ENCODE peak calls at places on chromosomes 13 and 19, in seven cellular contexts. One of them, this sample, is unnamed. For H3K36me3, the result is how much of the 10 kb centered on the place peaks cover.

GRCh38 chr13:29886446-29886845 is 36.0 kb upstream of the UBL3 start:
- DNase-seq in hepatocyte: no peak
- DNase-seq in endodermal cell: no peak
- DNase-seq in endothelial cell of umbilical vein: no peak
- DNase-seq in ascending aorta: no peak
- DNase-seq in adrenal gland: no peak
- DNase-seq in Panc1: no peak
- DNase-seq in this sample: no peak

GRCh38 chr19:1406818-1407661 is at the start of gene DAZAP1:
- DNase-seq in hepatocyte: peak
- DNase-seq in endodermal cell: peak
- DNase-seq in endothelial cell of umbilical vein: peak
- DNase-seq in ascending aorta: peak
- DNase-seq in adrenal gland: peak
- DNase-seq in Panc1: peak
- DNase-seq in this sample: peak

GRCh38 chr19:52991021-52991420 is 22.7 kb upstream of the ERVV-1 start:
- DNase-seq in hepatocyte: no peak
- DNase-seq in endodermal cell: no peak
- DNase-seq in endothelial cell of umbilical vein: no peak
- DNase-seq in ascending aorta: no peak
- DNase-seq in adrenal gland: no peak
- DNase-seq in Panc1: peak
- DNase-seq in this sample: no peak

GRCh38 chr13:106352850-106353249 is 182.6 kb downstream of the EFNB2 start:
- DNase-seq in hepatocyte: no peak
- DNase-seq in endodermal cell: no peak
- DNase-seq in endothelial cell of umbilical vein: no peak
- DNase-seq in ascending aorta: no peak
- DNase-seq in adrenal gland: no peak
- DNase-seq in Panc1: no peak
- DNase-seq in this sample: no peak

GRCh38 chr13:113489549-113490495 is 689 bp downstream of the DCUN1D2 start:
- DNase-seq in hepatocyte: peak
- DNase-seq in endodermal cell: peak
- DNase-seq in endothelial cell of umbilical vein: peak
- DNase-seq in ascending aorta: no peak
- DNase-seq in adrenal gland: no peak
- DNase-seq in Panc1: no peak
- DNase-seq in this sample: no peak

GRCh38 chr19:8585894-8586750 is 8.9 kb upstream of the MYO1F start:
- DNase-seq in hepatocyte: peak
- DNase-seq in endodermal cell: peak
- DNase-seq in endothelial cell of umbilical vein: no peak
- DNase-seq in ascending aorta: no peak
- DNase-seq in adrenal gland: no peak
- DNase-seq in Panc1: no peak
- DNase-seq in this sample: no peak

GRCh38 chr19:14542721-14543328 is 13.4 kb downstream of the TECR start:
- DNase-seq in hepatocyte: peak
- DNase-seq in endodermal cell: no peak
- DNase-seq in endothelial cell of umbilical vein: peak
- DNase-seq in ascending aorta: no peak
- DNase-seq in adrenal gland: no peak
- DNase-seq in Panc1: no peak
- DNase-seq in this sample: no peak

GRCh38 chr19:48006762-48007161 is 12.3 kb downstream of the ELSPBP1 start:
- DNase-seq in hepatocyte: no peak
- DNase-seq in endodermal cell: peak
- DNase-seq in endothelial cell of umbilical vein: no peak
- DNase-seq in ascending aorta: no peak
- DNase-seq in adrenal gland: no peak
- DNase-seq in Panc1: no peak
- DNase-seq in this sample: no peak

GRCh38 chr19:8243146-8243545 is 34.0 kb downstream of the CERS4 start:
- DNase-seq in hepatocyte: no peak
- DNase-seq in endodermal cell: no peak
- DNase-seq in endothelial cell of umbilical vein: no peak
- DNase-seq in ascending aorta: no peak
- DNase-seq in adrenal gland: no peak
- DNase-seq in Panc1: no peak
- DNase-seq in this sample: no peak

GRCh38 chr19:43300876-43301765 is 31.8 kb upstream of the PSG9 start:
- DNase-seq in hepatocyte: no peak
- DNase-seq in endodermal cell: no peak
- DNase-seq in endothelial cell of umbilical vein: no peak
- DNase-seq in ascending aorta: no peak
- DNase-seq in adrenal gland: no peak
- DNase-seq in Panc1: no peak
- DNase-seq in this sample: no peak

GRCh38 chr13:112782433-112783010 is 92.7 kb downstream of the ATP11A start:
- DNase-seq in hepatocyte: no peak
- DNase-seq in endodermal cell: no peak
- DNase-seq in endothelial cell of umbilical vein: no peak
- DNase-seq in ascending aorta: no peak
- DNase-seq in adrenal gland: peak
- DNase-seq in Panc1: no peak
- DNase-seq in this sample: no peak

GRCh38 chr19:41321600-41322270 is 11.8 kb downstream of the CCDC97 start:
- DNase-seq in hepatocyte: peak
- DNase-seq in endodermal cell: peak
- DNase-seq in endothelial cell of umbilical vein: peak
- DNase-seq in ascending aorta: no peak
- DNase-seq in adrenal gland: no peak
- DNase-seq in Panc1: no peak
- DNase-seq in this sample: no peak

GRCh38 chr13:94154362-94154761 is 325.1 kb downstream of the DCT start:
- DNase-seq in hepatocyte: no peak
- DNase-seq in endodermal cell: peak
- DNase-seq in endothelial cell of umbilical vein: no peak
- DNase-seq in ascending aorta: peak
- DNase-seq in adrenal gland: peak
- DNase-seq in Panc1: no peak
- DNase-seq in this sample: no peak

GRCh38 chr13:109362606-109363005 is 423.8 kb downstream of the IRS2 start:
- DNase-seq in hepatocyte: no peak
- DNase-seq in endodermal cell: no peak
- DNase-seq in endothelial cell of umbilical vein: no peak
- DNase-seq in ascending aorta: no peak
- DNase-seq in adrenal gland: no peak
- DNase-seq in Panc1: no peak
- DNase-seq in this sample: no peak

GRCh38 chr13:42600943-42601342 is 27.0 kb downstream of the TNFSF11 start:
- DNase-seq in hepatocyte: no peak
- DNase-seq in endodermal cell: no peak
- DNase-seq in endothelial cell of umbilical vein: no peak
- DNase-seq in ascending aorta: no peak
- DNase-seq in adrenal gland: no peak
- DNase-seq in Panc1: no peak
- DNase-seq in this sample: no peak

GRCh38 chr13:31168166-31168565 is 6.5 kb upstream of the HSPH1 start:
- DNase-seq in hepatocyte: no peak
- DNase-seq in endodermal cell: no peak
- DNase-seq in endothelial cell of umbilical vein: no peak
- DNase-seq in ascending aorta: no peak
- DNase-seq in adrenal gland: no peak
- DNase-seq in Panc1: no peak
- DNase-seq in this sample: no peak

GRCh38 chr19:30449673-30450072 is 77.5 kb downstream of the ZNF536 start:
- DNase-seq in hepatocyte: no peak
- DNase-seq in endodermal cell: no peak
- DNase-seq in endothelial cell of umbilical vein: no peak
- DNase-seq in ascending aorta: no peak
- DNase-seq in adrenal gland: no peak
- DNase-seq in Panc1: no peak
- DNase-seq in this sample: no peak

GRCh38 chr13:36436811-36437210 is 4.5 kb downstream of the CCNA1 start:
- DNase-seq in hepatocyte: no peak
- DNase-seq in endodermal cell: no peak
- DNase-seq in endothelial cell of umbilical vein: no peak
- DNase-seq in ascending aorta: no peak
- DNase-seq in adrenal gland: no peak
- DNase-seq in Panc1: no peak
- DNase-seq in this sample: no peak

GRCh38 chr13:38804536-38804935 is 117.7 kb downstream of the FREM2 start:
- DNase-seq in hepatocyte: no peak
- DNase-seq in endodermal cell: no peak
- DNase-seq in endothelial cell of umbilical vein: no peak
- DNase-seq in ascending aorta: no peak
- DNase-seq in adrenal gland: no peak
- DNase-seq in Panc1: no peak
- DNase-seq in this sample: peak

GRCh38 chr19:1999856-2000515 is 15.5 kb downstream of the BTBD2 start:
- DNase-seq in hepatocyte: peak
- DNase-seq in endodermal cell: no peak
- DNase-seq in endothelial cell of umbilical vein: no peak
- DNase-seq in ascending aorta: no peak
- DNase-seq in adrenal gland: no peak
- DNase-seq in Panc1: no peak
- DNase-seq in this sample: no peak

GRCh38 chr13:93180376-93180966 is 46.1 kb upstream of the GPC6 start:
- DNase-seq in hepatocyte: no peak
- DNase-seq in endodermal cell: no peak
- DNase-seq in endothelial cell of umbilical vein: no peak
- DNase-seq in ascending aorta: no peak
- DNase-seq in adrenal gland: no peak
- DNase-seq in Panc1: no peak
- DNase-seq in this sample: no peak

GRCh38 chr19:35939307-35940077 is 3.3 kb downstream of the LRFN3 start:
- DNase-seq in hepatocyte: no peak
- DNase-seq in endodermal cell: no peak
- DNase-seq in endothelial cell of umbilical vein: no peak
- DNase-seq in ascending aorta: no peak
- DNase-seq in adrenal gland: no peak
- DNase-seq in Panc1: no peak
- DNase-seq in this sample: no peak

GRCh38 chr19:41999071-41999877 is 5.2 kb upstream of the ATP1A3 start:
- DNase-seq in hepatocyte: no peak
- DNase-seq in endodermal cell: peak
- DNase-seq in endothelial cell of umbilical vein: no peak
- DNase-seq in ascending aorta: no peak
- DNase-seq in adrenal gland: no peak
- DNase-seq in Panc1: no peak
- DNase-seq in this sample: no peak

GRCh38 chr13:76641056-76641455 is 245.1 kb downstream of the KCTD12 start:
- DNase-seq in hepatocyte: no peak
- DNase-seq in endodermal cell: no peak
- DNase-seq in endothelial cell of umbilical vein: no peak
- DNase-seq in ascending aorta: no peak
- DNase-seq in adrenal gland: no peak
- DNase-seq in Panc1: no peak
- DNase-seq in this sample: no peak

GRCh38 chr13:111429064-111429558 is 108.7 kb downstream of the TEX29 start:
- DNase-seq in hepatocyte: peak
- DNase-seq in endodermal cell: peak
- DNase-seq in endothelial cell of umbilical vein: peak
- DNase-seq in ascending aorta: no peak
- DNase-seq in adrenal gland: peak
- DNase-seq in Panc1: no peak
- DNase-seq in this sample: no peak
- TF ChIP-seq CTCF in hepatocyte: peak
- TF ChIP-seq CTCF in endodermal cell: peak
- TF ChIP-seq CTCF in endothelial cell of umbilical vein: peak
- TF ChIP-seq CTCF in ascending aorta: peak
- TF ChIP-seq CTCF in adrenal gland: peak
- TF ChIP-seq CTCF in Panc1: peak
- TF ChIP-seq CTCF in this sample: peak

GRCh38 chr13:40961826-40962225 is 57.3 kb downstream of the ELF1 start:
- DNase-seq in hepatocyte: no peak
- DNase-seq in endodermal cell: no peak
- DNase-seq in endothelial cell of umbilical vein: no peak
- DNase-seq in ascending aorta: no peak
- DNase-seq in adrenal gland: no peak
- DNase-seq in Panc1: no peak
- DNase-seq in this sample: no peak
- H3K36me3 ChIP-seq in hepatocyte: under half
- H3K36me3 ChIP-seq in endodermal cell: under half
- H3K36me3 ChIP-seq in endothelial cell of umbilical vein: under half
- H3K36me3 ChIP-seq in ascending aorta: under half
- H3K36me3 ChIP-seq in adrenal gland: under half
- H3K36me3 ChIP-seq in Panc1: under half
- H3K36me3 ChIP-seq in this sample: under half

DNA sequence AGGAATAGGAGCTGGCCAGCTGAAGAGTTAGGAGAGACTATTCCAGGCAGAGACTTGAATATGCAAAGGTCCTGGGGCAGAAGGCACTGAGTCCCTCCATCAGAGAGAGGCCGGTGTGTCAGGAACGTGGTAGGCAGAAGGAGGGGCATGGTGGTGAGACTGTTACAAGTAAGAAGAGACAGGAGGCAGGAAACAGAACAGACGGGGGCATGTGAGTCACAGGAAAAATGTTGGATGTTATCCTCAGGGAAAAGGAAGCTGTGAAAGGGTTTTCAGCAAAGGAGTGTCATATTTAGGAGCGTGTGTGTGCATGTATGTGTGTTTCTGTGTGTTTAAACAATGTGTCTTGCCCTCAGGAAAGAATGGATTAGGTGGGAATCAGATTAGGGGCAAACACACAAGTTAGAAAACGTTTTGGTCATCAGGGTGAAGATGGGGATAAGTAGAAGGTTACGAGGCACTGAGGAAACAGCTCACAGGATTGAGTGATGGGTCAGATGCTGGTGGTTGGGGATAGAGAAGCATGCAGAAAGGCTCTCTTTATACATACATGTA is 1.1 kb downstream of the EDDM13 start:
- DNase-seq in hepatocyte: no peak
- DNase-seq in endodermal cell: no peak
- DNase-seq in endothelial cell of umbilical vein: peak
- DNase-seq in ascending aorta: no peak
- DNase-seq in adrenal gland: no peak
- DNase-seq in Panc1: no peak
- DNase-seq in this sample: no peak
- H3K4me3 ChIP-seq in hepatocyte: no peak
- H3K4me3 ChIP-seq in endodermal cell: no peak
- H3K4me3 ChIP-seq in endothelial cell of umbilical vein: no peak
- H3K4me3 ChIP-seq in ascending aorta: no peak
- H3K4me3 ChIP-seq in adrenal gland: no peak
- H3K4me3 ChIP-seq in Panc1: no peak
- H3K4me3 ChIP-seq in this sample: no peak

GRCh38 chr13:44021422-44021821 is 141.7 kb downstream of the LACC1 start:
- DNase-seq in hepatocyte: no peak
- DNase-seq in endodermal cell: no peak
- DNase-seq in endothelial cell of umbilical vein: no peak
- DNase-seq in ascending aorta: no peak
- DNase-seq in adrenal gland: no peak
- DNase-seq in Panc1: no peak
- DNase-seq in this sample: no peak
- TF ChIP-seq CTCF in hepatocyte: no peak
- TF ChIP-seq CTCF in endodermal cell: no peak
- TF ChIP-seq CTCF in endothelial cell of umbilical vein: no peak
- TF ChIP-seq CTCF in ascending aorta: no peak
- TF ChIP-seq CTCF in adrenal gland: no peak
- TF ChIP-seq CTCF in Panc1: no peak
- TF ChIP-seq CTCF in this sample: no peak

DNA sequence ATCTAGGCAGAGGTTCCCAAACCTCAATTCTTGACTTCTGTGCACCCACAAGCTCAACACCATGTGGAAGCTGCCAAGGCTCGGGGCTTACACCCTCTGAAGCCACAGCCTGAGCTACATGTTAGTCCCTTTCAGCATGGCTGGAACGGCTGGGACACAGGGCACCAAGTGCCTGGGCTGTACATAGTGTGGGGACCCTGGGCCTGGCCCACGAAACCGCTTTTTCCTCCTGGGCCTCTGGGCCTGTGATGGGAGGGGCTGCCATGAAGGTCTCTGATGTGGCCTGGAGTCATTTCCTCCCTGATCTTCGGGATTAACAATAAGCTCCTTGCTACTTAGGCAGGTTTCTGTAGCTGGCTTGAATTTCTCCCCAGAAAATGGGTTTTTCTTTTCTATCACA is 108.1 kb downstream of the HS6ST3 start:
- DNase-seq in hepatocyte: no peak
- DNase-seq in endodermal cell: no peak
- DNase-seq in endothelial cell of umbilical vein: no peak
- DNase-seq in ascending aorta: no peak
- DNase-seq in adrenal gland: no peak
- DNase-seq in Panc1: no peak
- DNase-seq in this sample: no peak
- H3K36me3 ChIP-seq in hepatocyte: under half
- H3K36me3 ChIP-seq in endodermal cell: under half
- H3K36me3 ChIP-seq in endothelial cell of umbilical vein: under half
- H3K36me3 ChIP-seq in ascending aorta: under half
- H3K36me3 ChIP-seq in adrenal gland: under half
- H3K36me3 ChIP-seq in Panc1: under half
- H3K36me3 ChIP-seq in this sample: under half

This sample was measured in kidney epithelial cell.